ENCODE peak calls at places on chromosome 14, in five cellular contexts. Z is A549, O is HCT116, C is HepG2, U is GM12878. G is an unnamed sample.

GRCh38 chr14:30958555-30959407 is 66.7 kb upstream of the AP4S1 start:
- ATAC-seq in Z (no peak), O (no peak), C (peak; percentile 27), U (peak; percentile 69), G (no peak)

GRCh38 chr14:75341639-75342038 is 63.0 kb downstream of the FOS start:
- ATAC-seq in Z (no peak), O (no peak), C (no peak), U (no peak), G (peak; percentile 28)

GRCh38 chr14:65069874-65070709 is 32.2 kb downstream of the MAX start:
- ATAC-seq in Z (no peak), O (peak; percentile 26), C (no peak), U (no peak), G (no peak)

GRCh38 chr14:86088156-86088555 is 558.2 kb downstream of the FLRT2 start:
- ATAC-seq in Z (no peak), O (no peak), C (no peak), U (no peak), G (no peak)

GRCh38 chr14:88481794-88482193 is 73.0 kb downstream of the PTPN21 start:
- ATAC-seq in Z (no peak), O (no peak), C (no peak), U (no peak), G (no peak)

GRCh38 chr14:62776300-62776699 is 269.0 kb downstream of the KCNH5 start:
- ATAC-seq in Z (no peak), O (no peak), C (no peak), U (no peak), G (no peak)

GRCh38 chr14:64225156-64225757 is 68.9 kb downstream of the ESR2 start:
- ATAC-seq in Z (no peak), O (no peak), C (no peak), U (no peak), G (no peak)

GRCh38 chr14:106776395-106776983 is 1250.1 kb downstream of the TMEM121 start:
- ATAC-seq in Z (no peak), O (no peak), C (no peak), U (peak; percentile 16), G (no peak)

GRCh38 chr14:93301821-93302447 is 30.9 kb downstream of the BTBD7 start:
- ATAC-seq in Z (peak; percentile 54), O (peak; percentile 87), C (no peak), U (no peak), G (no peak)

GRCh38 chr14:106831322-106831720 is 1304.9 kb downstream of the TMEM121 start:
- ATAC-seq in Z (peak; percentile 50), O (no peak), C (peak; percentile 53), U (peak; percentile 88), G (no peak)

GRCh38 chr14:98231210-98231609 is 1040.8 kb downstream of the BCL11B start:
- ATAC-seq in Z (no peak), O (no peak), C (no peak), U (no peak), G (no peak)

GRCh38 chr14:64388533-64389243 is 535 bp downstream of the MTHFD1 start:
- ATAC-seq in Z (peak; percentile 30), O (peak; percentile 9), C (peak; percentile 13), U (peak; percentile 1), G (peak; percentile 3)

GRCh38 chr14:68849416-68849815 is 56.5 kb upstream of the ZFP36L1 start:
- ATAC-seq in Z (no peak), O (no peak), C (no peak), U (no peak), G (no peak)

GRCh38 chr14:33569844-33570716 is 380.8 kb downstream of the EGLN3 start:
- ATAC-seq in Z (no peak), O (no peak), C (no peak), U (no peak), G (no peak)

GRCh38 chr14:106625181-106625580 is 1098.8 kb downstream of the TMEM121 start:
- ATAC-seq in Z (no peak), O (no peak), C (no peak), U (peak; percentile 50), G (no peak)

GRCh38 chr14:100714205-100714781 is 12.4 kb upstream of the DLK1 start:
- ATAC-seq in Z (no peak), O (peak; percentile 57), C (no peak), U (peak; percentile 36), G (no peak)

GRCh38 chr14:88535813-88536212 is 19.0 kb downstream of the PTPN21 start:
- ATAC-seq in Z (no peak), O (no peak), C (peak; percentile 43), U (no peak), G (no peak)

GRCh38 chr14:71758198-71758955 is 173.9 kb upstream of the RGS6 start:
- ATAC-seq in Z (no peak), O (no peak), C (no peak), U (peak; percentile 85), G (no peak)

GRCh38 chr14:20503905-20504304 is 1.4 kb upstream of the RNASE10 start:
- ATAC-seq in Z (no peak), O (no peak), C (no peak), U (peak; percentile 27), G (no peak)

GRCh38 chr14:33846100-33846824 is 104.6 kb downstream of the EGLN3 start:
- ATAC-seq in Z (no peak), O (no peak), C (no peak), U (no peak), G (no peak)

GRCh38 chr14:99829450-99829849 is 36.2 kb downstream of the EML1 start:
- ATAC-seq in Z (no peak), O (no peak), C (no peak), U (peak; percentile 27), G (no peak)

GRCh38 chr14:60773558-60773957 is 39.0 kb downstream of the MNAT1 start:
- ATAC-seq in Z (no peak), O (no peak), C (no peak), U (peak; percentile 46), G (no peak)

GRCh38 chr14:89613260-89614008 is 196.4 kb upstream of the FOXN3 start:
- ATAC-seq in Z (no peak), O (no peak), C (no peak), U (peak; percentile 47), G (no peak)

GRCh38 chr14:75046275-75046674 is 5.0 kb downstream of the MLH3 start:
- ATAC-seq in Z (no peak), O (no peak), C (no peak), U (no peak), G (no peak)

GRCh38 chr14:21102472-21103164 is 1.8 kb downstream of the TMEM253 start:
- ATAC-seq in Z (no peak), O (no peak), C (peak; percentile 9), U (no peak), G (no peak)

GRCh38 chr14:60485600-60486251 is at the start of gene C14orf39:
- ATAC-seq in Z (no peak), O (no peak), C (no peak), U (peak; percentile 18), G (no peak)

GRCh38 chr14:22545842-22546721 is 42.9 kb downstream of the DAD1 start:
- ATAC-seq in Z (no peak), O (no peak), C (no peak), U (no peak), G (no peak)

GRCh38 chr14:50944647-50945413 is 547 bp upstream of the PYGL start:
- ATAC-seq in Z (peak; percentile 71), O (peak; percentile 69), C (peak; percentile 74), U (peak; percentile 53), G (peak; percentile 64)

GRCh38 chr14:64841121-64841611 is 38.5 kb downstream of the SPTB start:
- ATAC-seq in Z (peak; percentile 97), O (peak; percentile 97), C (peak; percentile 94), U (no peak), G (no peak)

GRCh38 chr14:99687284-99688209 is 3.4 kb downstream of the CYP46A1 start:
- ATAC-seq in Z (no peak), O (no peak), C (no peak), U (no peak), G (no peak)

GRCh38 chr14:66468778-66469367 is 17.3 kb upstream of the CCDC196 start:
- ATAC-seq in Z (no peak), O (no peak), C (no peak), U (no peak), G (no peak)

GRCh38 chr14:105475916-105476845 is 1.6 kb downstream of the CRIP2 start:
- ATAC-seq in Z (no peak), O (no peak), C (peak; percentile 53), U (no peak), G (peak; percentile 22)
- TF ChIP-seq POLR2A in Z (no peak), O (no peak), C (peak; percentile 48), U (no peak), G (no peak)

DNA sequence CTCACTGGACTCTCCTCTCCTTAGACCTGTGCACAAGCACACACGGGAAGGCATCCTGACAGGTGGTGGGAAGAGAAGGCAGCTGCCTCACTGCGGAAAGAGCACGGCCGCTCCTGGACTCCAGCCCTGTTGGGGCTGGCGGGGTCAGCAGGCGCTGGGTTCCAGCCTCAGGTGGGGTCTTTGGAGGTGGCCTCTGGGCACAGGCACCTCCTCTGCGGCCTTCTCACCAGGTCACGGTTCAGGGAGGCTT is 647 bp upstream of the MTA1 start:
- ATAC-seq in Z (no peak), O (peak; percentile 3), C (peak; percentile 16), U (no peak), G (no peak)
- H3K4me1 ChIP-seq in Z (peaks cover 24% of the 10 kb centered on the region), O (peaks cover 35% of the 10 kb centered on the region), C (peaks cover 52% of the 10 kb centered on the region), U (peaks cover 15% of the 10 kb centered on the region), G (peaks cover 60% of the 10 kb centered on the region)

GRCh38 chr14:24080888-24081738 is 9.8 kb downstream of the CPNE6 start:
- ATAC-seq in Z (peak; percentile 90), O (peak; percentile 93), C (peak; percentile 83), U (peak; percentile 95), G (peak; percentile 77)
- TF ChIP-seq POLR2A in Z (peak; percentile 46), O (peak; percentile 79), C (peak; percentile 33), U (peak; percentile 77), G (no peak)

DNA sequence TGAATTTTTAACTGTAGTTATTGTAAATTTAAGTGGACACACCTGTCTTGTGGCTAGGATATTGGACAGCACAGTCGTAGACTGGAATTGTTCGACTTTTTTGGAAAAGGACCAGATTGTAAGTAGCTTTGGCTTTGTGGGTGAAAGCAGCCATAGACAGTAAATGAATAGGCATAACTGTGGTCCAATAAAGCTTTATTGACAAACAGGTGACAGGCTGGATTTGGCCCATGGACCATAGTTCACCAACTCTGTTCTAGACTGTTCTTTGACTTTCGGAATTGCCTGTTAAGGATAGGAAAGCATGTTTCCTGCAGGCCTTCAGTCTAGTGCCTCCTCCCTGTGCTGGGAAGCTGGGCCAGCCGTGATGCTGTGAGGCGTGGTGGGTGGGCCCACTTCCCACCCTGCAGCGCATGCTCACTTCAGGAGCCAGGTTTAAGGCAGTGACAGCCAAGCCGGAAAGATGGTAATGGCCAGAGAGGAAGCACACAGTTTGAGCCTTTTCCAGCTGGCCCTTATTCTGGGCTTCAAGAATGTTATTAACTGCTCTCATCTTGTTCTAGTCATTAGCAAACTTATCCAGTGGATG is 51.8 kb downstream of the PPP2R5C start:
- ATAC-seq in Z (no peak), O (no peak), C (no peak), U (no peak), G (peak; percentile 65)
- H3K4me1 ChIP-seq in Z (peaks cover 45% of the 10 kb centered on the region), O (peaks cover 21% of the 10 kb centered on the region), C (peaks cover 46% of the 10 kb centered on the region), U (peaks cover 25% of the 10 kb centered on the region), G (peaks cover 82% of the 10 kb centered on the region)

GRCh38 chr14:24367506-24368214 is at the start of gene NFATC4:
- ATAC-seq in Z (no peak), O (peak; percentile 45), C (peak; percentile 30), U (peak; percentile 42), G (peak; percentile 57)
- TF ChIP-seq POLR2A in Z (no peak), O (no peak), C (no peak), U (no peak), G (no peak)

G was measured in gastroesophageal sphincter.